ENCODE peak calls at places on chromosomes 5 and 9, in nine cellular contexts. One of them, this sample, is unnamed.

GRCh38 chr9:69134412-69134811 is 39.7 kb upstream of the TJP2 start:
- DNase-seq in RWPE1: no peak
- DNase-seq in psoas muscle: no peak
- DNase-seq in HS-5: no peak
- DNase-seq in naive thymus-derived CD8-positive, alpha-beta T cell: no peak
- DNase-seq in uterus: no peak
- DNase-seq in AG09319: no peak
- DNase-seq in left lung: peak
- DNase-seq in left colon: no peak
- DNase-seq in this sample: no peak

GRCh38 chr9:29311221-29311620 is 1737.9 kb upstream of the C9orf72 start:
- DNase-seq in naive thymus-derived CD8-positive, alpha-beta T cell: no peak
- DNase-seq in left colon: no peak
- DNase-seq in uterus: no peak
- DNase-seq in AG09319: no peak
- DNase-seq in RWPE1: no peak
- DNase-seq in HS-5: peak
- DNase-seq in left lung: no peak
- DNase-seq in psoas muscle: no peak
- DNase-seq in this sample: no peak

GRCh38 chr9:33139421-33140228 is 27.5 kb downstream of the B4GALT1 start:
- DNase-seq in psoas muscle: peak
- DNase-seq in left lung: peak
- DNase-seq in AG09319: peak
- DNase-seq in left colon: peak
- DNase-seq in naive thymus-derived CD8-positive, alpha-beta T cell: no peak
- DNase-seq in uterus: peak
- DNase-seq in RWPE1: no peak
- DNase-seq in HS-5: no peak
- DNase-seq in this sample: no peak

GRCh38 chr5:153893809-153894208 is 144.9 kb downstream of the FAM114A2 start:
- DNase-seq in HS-5: no peak
- DNase-seq in psoas muscle: no peak
- DNase-seq in naive thymus-derived CD8-positive, alpha-beta T cell: no peak
- DNase-seq in uterus: no peak
- DNase-seq in left colon: no peak
- DNase-seq in left lung: no peak
- DNase-seq in RWPE1: no peak
- DNase-seq in AG09319: no peak
- DNase-seq in this sample: no peak

GRCh38 chr5:155276231-155276630 is 262.7 kb downstream of the KIF4B start:
- DNase-seq in naive thymus-derived CD8-positive, alpha-beta T cell: no peak
- DNase-seq in left colon: no peak
- DNase-seq in uterus: no peak
- DNase-seq in AG09319: no peak
- DNase-seq in left lung: no peak
- DNase-seq in psoas muscle: no peak
- DNase-seq in RWPE1: no peak
- DNase-seq in HS-5: no peak
- DNase-seq in this sample: no peak

GRCh38 chr5:167244583-167244982 is 1046.9 kb upstream of the WWC1 start:
- DNase-seq in naive thymus-derived CD8-positive, alpha-beta T cell: no peak
- DNase-seq in left lung: no peak
- DNase-seq in AG09319: no peak
- DNase-seq in psoas muscle: no peak
- DNase-seq in RWPE1: no peak
- DNase-seq in uterus: no peak
- DNase-seq in left colon: no peak
- DNase-seq in HS-5: no peak
- DNase-seq in this sample: no peak

GRCh38 chr5:170450041-170450660 is 53.7 kb upstream of the KCNIP1 start:
- DNase-seq in left lung: no peak
- DNase-seq in HS-5: no peak
- DNase-seq in left colon: no peak
- DNase-seq in psoas muscle: no peak
- DNase-seq in RWPE1: no peak
- DNase-seq in naive thymus-derived CD8-positive, alpha-beta T cell: no peak
- DNase-seq in uterus: no peak
- DNase-seq in AG09319: no peak
- DNase-seq in this sample: no peak

GRCh38 chr9:96719538-96720315 is 58.2 kb downstream of the ZNF510 start:
- DNase-seq in RWPE1: peak
- DNase-seq in HS-5: no peak
- DNase-seq in left colon: peak
- DNase-seq in psoas muscle: no peak
- DNase-seq in left lung: no peak
- DNase-seq in naive thymus-derived CD8-positive, alpha-beta T cell: no peak
- DNase-seq in uterus: no peak
- DNase-seq in AG09319: no peak
- DNase-seq in this sample: no peak

GRCh38 chr5:91189480-91190332 is 193.4 kb downstream of the ARRDC3 start:
- DNase-seq in psoas muscle: peak
- DNase-seq in left colon: no peak
- DNase-seq in AG09319: peak
- DNase-seq in naive thymus-derived CD8-positive, alpha-beta T cell: no peak
- DNase-seq in RWPE1: no peak
- DNase-seq in left lung: no peak
- DNase-seq in uterus: peak
- DNase-seq in HS-5: no peak
- DNase-seq in this sample: no peak

GRCh38 chr9:117411547-117411946 is 3.3 kb downstream of the ASTN2 start:
- DNase-seq in left lung: no peak
- DNase-seq in uterus: no peak
- DNase-seq in left colon: peak
- DNase-seq in AG09319: no peak
- DNase-seq in psoas muscle: no peak
- DNase-seq in HS-5: no peak
- DNase-seq in naive thymus-derived CD8-positive, alpha-beta T cell: no peak
- DNase-seq in RWPE1: no peak
- DNase-seq in this sample: no peak

GRCh38 chr5:6175172-6175855 is 203.0 kb downstream of the MED10 start:
- DNase-seq in AG09319: no peak
- DNase-seq in left lung: no peak
- DNase-seq in psoas muscle: no peak
- DNase-seq in naive thymus-derived CD8-positive, alpha-beta T cell: no peak
- DNase-seq in RWPE1: no peak
- DNase-seq in uterus: no peak
- DNase-seq in left colon: no peak
- DNase-seq in HS-5: no peak
- DNase-seq in this sample: no peak

GRCh38 chr9:71819115-71819739 is 50.9 kb upstream of the CEMIP2 start:
- DNase-seq in naive thymus-derived CD8-positive, alpha-beta T cell: peak
- DNase-seq in HS-5: no peak
- DNase-seq in AG09319: no peak
- DNase-seq in RWPE1: peak
- DNase-seq in uterus: no peak
- DNase-seq in psoas muscle: peak
- DNase-seq in left lung: no peak
- DNase-seq in left colon: peak
- DNase-seq in this sample: no peak

GRCh38 chr9:110659891-110660541 is 8.6 kb upstream of the MUSK start:
- DNase-seq in uterus: no peak
- DNase-seq in AG09319: peak
- DNase-seq in RWPE1: no peak
- DNase-seq in psoas muscle: no peak
- DNase-seq in left colon: no peak
- DNase-seq in naive thymus-derived CD8-positive, alpha-beta T cell: no peak
- DNase-seq in HS-5: peak
- DNase-seq in left lung: no peak
- DNase-seq in this sample: no peak

GRCh38 chr9:15717290-15717689 is 164.4 kb downstream of the CCDC171 start:
- DNase-seq in left colon: no peak
- DNase-seq in psoas muscle: no peak
- DNase-seq in RWPE1: no peak
- DNase-seq in AG09319: no peak
- DNase-seq in naive thymus-derived CD8-positive, alpha-beta T cell: no peak
- DNase-seq in HS-5: no peak
- DNase-seq in uterus: no peak
- DNase-seq in left lung: no peak
- DNase-seq in this sample: no peak

GRCh38 chr5:39547548-39548154 is 122.9 kb upstream of the DAB2 start:
- DNase-seq in psoas muscle: no peak
- DNase-seq in left lung: no peak
- DNase-seq in RWPE1: peak
- DNase-seq in naive thymus-derived CD8-positive, alpha-beta T cell: no peak
- DNase-seq in AG09319: peak
- DNase-seq in uterus: peak
- DNase-seq in left colon: no peak
- DNase-seq in HS-5: peak
- DNase-seq in this sample: peak

GRCh38 chr5:78968781-78969180 is 16.3 kb downstream of the ARSB start:
- DNase-seq in naive thymus-derived CD8-positive, alpha-beta T cell: no peak
- DNase-seq in left lung: no peak
- DNase-seq in psoas muscle: no peak
- DNase-seq in uterus: no peak
- DNase-seq in HS-5: no peak
- DNase-seq in left colon: peak
- DNase-seq in AG09319: no peak
- DNase-seq in RWPE1: no peak
- DNase-seq in this sample: no peak

GRCh38 chr9:133916159-133916541 is 76.0 kb downstream of the VAV2 start:
- DNase-seq in naive thymus-derived CD8-positive, alpha-beta T cell: no peak
- DNase-seq in left lung: no peak
- DNase-seq in RWPE1: no peak
- DNase-seq in HS-5: no peak
- DNase-seq in psoas muscle: no peak
- DNase-seq in left colon: no peak
- DNase-seq in uterus: no peak
- DNase-seq in AG09319: no peak
- DNase-seq in this sample: no peak

GRCh38 chr9:15834541-15834940 is 281.7 kb downstream of the CCDC171 start:
- DNase-seq in left lung: no peak
- DNase-seq in psoas muscle: no peak
- DNase-seq in uterus: no peak
- DNase-seq in HS-5: no peak
- DNase-seq in naive thymus-derived CD8-positive, alpha-beta T cell: no peak
- DNase-seq in RWPE1: no peak
- DNase-seq in left colon: no peak
- DNase-seq in AG09319: no peak
- DNase-seq in this sample: no peak